ENCODE peak calls at places on chromosomes 1 and 21, in five cellular contexts. M is NCI-H510A treated with DMSO at 0.1 percent for 48 hours; R is stimulated activated CD4-positive, alpha-beta T cell treated with anti-CD3 and anti-CD28 coated beads, Interleukin-2, amount 100 ng/mL, for 48 hours; H is HCT116; D is effector CD8-positive, alpha-beta T cell. G is an unnamed sample.
A peak's percentile ranks its signal among the peaks of the same experiment; 100 is the strongest.

GRCh38 chr1:229768232-229768631 is 142.2 kb downstream of the URB2 start:
- DNase-seq in D (no peak), R (no peak), H (no peak), M (no peak), G (peak; percentile 66)

GRCh38 chr1:216045400-216045799 is 377.8 kb downstream of the USH2A start:
- DNase-seq in D (no peak), H (no peak), M (no peak), R (no peak), G (no peak)

GRCh38 chr1:200041337-200042118 is 14.0 kb downstream of the NR5A2 start:
- DNase-seq in H (no peak), D (no peak), R (no peak), M (no peak), G (no peak)

GRCh38 chr1:229230136-229230892 is 40.6 kb upstream of the RAB4A start:
- DNase-seq in H (no peak), M (no peak), R (no peak), D (no peak), G (no peak)

GRCh38 chr1:11013160-11013531 is 692 bp downstream of the TARDBP start:
- DNase-seq in R (no peak), H (no peak), D (no peak), M (no peak), G (no peak)

GRCh38 chr1:176529395-176529794 is 66.4 kb downstream of the PAPPA2 start:
- DNase-seq in M (no peak), R (no peak), H (no peak), D (no peak), G (no peak)

GRCh38 chr1:29126198-29126597 is 2.5 kb upstream of the TMEM200B start:
- DNase-seq in R (no peak), D (no peak), H (no peak), M (no peak), G (no peak)

GRCh38 chr1:212124891-212125582 is 89.5 kb downstream of the DTL start:
- DNase-seq in M (no peak), H (no peak), D (no peak), R (no peak), G (no peak)

GRCh38 chr1:59768752-59769411 is 45.9 kb upstream of the HOOK1 start:
- DNase-seq in D (no peak), H (no peak), R (no peak), M (peak; percentile 91), G (no peak)

GRCh38 chr1:93399781-93400180 is 48.1 kb upstream of the FNBP1L start:
- DNase-seq in R (no peak), H (no peak), D (no peak), M (no peak), G (no peak)

GRCh38 chr1:79322511-79323027 is 316.0 kb upstream of the ADGRL4 start:
- DNase-seq in H (no peak), R (no peak), D (no peak), M (no peak), G (no peak)

GRCh38 chr21:45973475-45974072 is 8.0 kb upstream of the COL6A1 start:
- DNase-seq in M (peak; percentile 12), H (peak; percentile 35), R (peak; percentile 67), D (peak; percentile 73), G (peak; percentile 43)

GRCh38 chr1:65002156-65002507 is 35.8 kb upstream of the JAK1 start:
- DNase-seq in R (no peak), M (no peak), H (no peak), D (no peak), G (no peak)

GRCh38 chr1:29282924-29283803 is 46.8 kb downstream of the PTPRU start:
- DNase-seq in D (no peak), M (no peak), H (peak; percentile 74), R (peak; percentile 7), G (peak; percentile 50)

GRCh38 chr1:204867666-204868339 is 2.9 kb upstream of the NFASC start:
- DNase-seq in M (no peak), H (no peak), D (no peak), R (no peak), G (no peak)

GRCh38 chr1:23995431-23995837 is 15.3 kb upstream of the SRSF10 start:
- DNase-seq in M (no peak), D (no peak), H (no peak), R (no peak), G (no peak)

GRCh38 chr1:100034465-100034864 is 64.7 kb downstream of the SLC35A3 start:
- DNase-seq in H (no peak), D (no peak), R (no peak), M (no peak), G (no peak)

GRCh38 chr1:28108006-28108405 is 19.6 kb upstream of the EYA3 start:
- DNase-seq in R (no peak), M (no peak), H (no peak), D (no peak), G (no peak)

GRCh38 chr1:203662821-203663220 is 36.2 kb downstream of the ATP2B4 start:
- DNase-seq in R (no peak), M (no peak), D (no peak), H (no peak), G (no peak)